ENCODE peak calls at places on chromosomes 6 and 20, in seven cellular contexts. U, I, Y, L, H, B and Z are unnamed samples.
A peak's percentile ranks its signal among the peaks of the same experiment; 100 is the strongest.

GRCh38 chr20:25437153-25437581 is 29.7 kb downstream of the GINS1 start:
- DNase-seq in U (no peak), I (peak; percentile 16), Y (no peak), L (no peak), H (peak; percentile 66), B (no peak), Z (no peak)

GRCh38 chr6:104324305-104324704 is 535.4 kb downstream of the HACE1 start:
- DNase-seq in U (no peak), I (no peak), Y (no peak), L (no peak), H (no peak), B (no peak), Z (no peak)

GRCh38 chr6:62059898-62060297 is 226.1 kb downstream of the KHDRBS2 start:
- DNase-seq in U (no peak), I (no peak), Y (no peak), L (no peak), H (no peak), B (no peak), Z (no peak)

GRCh38 chr6:34190504-34191122 is 44.7 kb upstream of the GRM4 start:
- DNase-seq in U (no peak), I (no peak), Y (no peak), L (no peak), H (no peak), B (peak; percentile 54), Z (no peak)

GRCh38 chr6:110415297-110415916 is at the start of gene DDO:
- DNase-seq in U (no peak), I (peak; percentile 48), Y (no peak), L (no peak), H (no peak), B (peak; percentile 75), Z (peak; percentile 86)

GRCh38 chr20:15632680-15633079 is 940.6 kb downstream of the KIF16B start:
- DNase-seq in U (no peak), I (no peak), Y (no peak), L (no peak), H (no peak), B (no peak), Z (no peak)

GRCh38 chr6:16770701-16771569 is 9.7 kb upstream of the ATXN1 start:
- DNase-seq in U (peak; percentile 68), I (peak; percentile 65), Y (peak; percentile 83), L (peak; percentile 77), H (peak; percentile 85), B (peak; percentile 91), Z (peak; percentile 80)

GRCh38 chr6:137417411-137417810 is 76.8 kb downstream of the OLIG3 start:
- DNase-seq in U (no peak), I (no peak), Y (no peak), L (no peak), H (no peak), B (no peak), Z (no peak)

GRCh38 chr6:142542704-142543233 is 241.0 kb downstream of the ADGRG6 start:
- DNase-seq in U (peak; percentile 36), I (peak; percentile 79), Y (peak; percentile 60), L (peak; percentile 18), H (no peak), B (no peak), Z (peak; percentile 29)

GRCh38 chr6:111774346-111774703 is 98.9 kb downstream of the FYN start:
- DNase-seq in U (no peak), I (no peak), Y (no peak), L (no peak), H (no peak), B (no peak), Z (no peak)

GRCh38 chr6:89575562-89575960 is 63.0 kb downstream of the LYRM2 start:
- DNase-seq in U (no peak), I (no peak), Y (no peak), L (no peak), H (no peak), B (no peak), Z (no peak)

GRCh38 chr20:17616480-17617211 is 46.8 kb downstream of the DSTN start:
- DNase-seq in U (no peak), I (no peak), Y (no peak), L (peak; percentile 13), H (no peak), B (peak; percentile 61), Z (no peak)

GRCh38 chr20:62900692-62901584 is 25.4 kb downstream of the DIDO1 start:
- DNase-seq in U (no peak), I (no peak), Y (peak; percentile 49), L (no peak), H (peak; percentile 42), B (no peak), Z (no peak)

GRCh38 chr6:27553123-27553904 is 80.4 kb upstream of the ZNF184 start:
- DNase-seq in U (no peak), I (peak; percentile 31), Y (peak; percentile 86), L (no peak), H (peak; percentile 68), B (no peak), Z (no peak)

GRCh38 chr20:33669873-33670640 is 3.3 kb downstream of the ACTL10 start:
- DNase-seq in U (no peak), I (no peak), Y (no peak), L (no peak), H (no peak), B (no peak), Z (no peak)

GRCh38 chr20:20364016-20364746 is 3.7 kb upstream of the INSM1 start:
- DNase-seq in U (no peak), I (no peak), Y (no peak), L (no peak), H (peak; percentile 83), B (no peak), Z (no peak)

GRCh38 chr20:31602779-31603441 is 2.2 kb upstream of the ID1 start:
- DNase-seq in U (peak; percentile 72), I (peak; percentile 90), Y (peak; percentile 83), L (no peak), H (no peak), B (no peak), Z (no peak)

GRCh38 chr6:93828553-93828952 is 409.2 kb upstream of the EPHA7 start:
- DNase-seq in U (no peak), I (no peak), Y (no peak), L (no peak), H (no peak), B (no peak), Z (no peak)

GRCh38 chr6:41715779-41716515 is 19.5 kb downstream of the TFEB start:
- DNase-seq in U (no peak), I (no peak), Y (no peak), L (no peak), H (no peak), B (no peak), Z (no peak)

GRCh38 chr6:139291813-139292619 is at the start of gene TXLNB:
- DNase-seq in U (peak; percentile 6), I (peak; percentile 85), Y (no peak), L (peak; percentile 90), H (peak; percentile 57), B (peak; percentile 79), Z (peak; percentile 84)

GRCh38 chr6:139288496-139289040 is 3.2 kb downstream of the TXLNB start:
- DNase-seq in U (no peak), I (no peak), Y (no peak), L (no peak), H (no peak), B (no peak), Z (peak; percentile 28)

GRCh38 chr6:139287868-139288267 is 3.9 kb downstream of the TXLNB start:
- DNase-seq in U (no peak), I (no peak), Y (no peak), L (no peak), H (no peak), B (no peak), Z (no peak)

GRCh38 chr6:139289233-139289632 is 2.6 kb downstream of the TXLNB start:
- DNase-seq in U (no peak), I (no peak), Y (no peak), L (no peak), H (no peak), B (no peak), Z (no peak)

DNA sequence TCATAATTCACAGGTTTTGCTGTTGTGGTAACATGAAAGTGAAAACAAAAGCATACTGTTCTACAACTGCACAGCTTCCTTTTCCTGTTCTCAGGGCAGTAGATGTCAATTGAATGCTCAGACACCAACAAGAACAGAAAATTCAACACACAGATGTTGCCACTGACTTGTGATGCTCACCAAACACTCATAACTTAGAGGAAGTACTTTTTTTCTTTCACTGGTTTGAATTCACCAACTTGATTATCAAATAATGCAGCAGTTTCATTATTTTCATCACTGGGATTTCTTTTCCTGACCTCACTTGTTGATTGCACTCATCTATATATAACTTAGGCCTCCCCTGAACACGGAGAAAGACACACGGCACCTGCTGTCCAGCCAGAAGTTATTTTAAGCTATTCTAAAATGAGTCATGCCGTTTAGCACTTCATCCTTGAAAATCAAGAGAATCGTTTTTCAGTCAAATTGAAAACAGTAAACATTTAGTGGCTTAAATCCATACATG is 957 bp downstream of the TXLNB start:
- DNase-seq in U (no peak), I (peak; percentile 71), Y (no peak), L (peak; percentile 43), H (no peak), B (no peak), Z (no peak)
- H3K4me1 ChIP-seq in U (peaks cover 5% of the 10 kb centered on the region), I (peaks cover 17% of the 10 kb centered on the region), Y (no peaks in the 10 kb centered on the region), L (peaks cover 16% of the 10 kb centered on the region), H (peaks cover 12% of the 10 kb centered on the region), B (peaks cover 29% of the 10 kb centered on the region), Z (peaks cover 57% of the 10 kb centered on the region)

GRCh38 chr6:51842487-51843469 is 244.6 kb downstream of the PKHD1 start:
- DNase-seq in U (no peak), I (no peak), Y (no peak), L (no peak), H (peak; percentile 71), B (no peak), Z (no peak)
- H3K27ac ChIP-seq in U (no peak overlapping the region), I (no peak overlapping the region), Y (no peak overlapping the region), L (no peak overlapping the region), H (peak overlapping the region; percentile 60), B (no peak overlapping the region), Z (no peak overlapping the region)

DNA sequence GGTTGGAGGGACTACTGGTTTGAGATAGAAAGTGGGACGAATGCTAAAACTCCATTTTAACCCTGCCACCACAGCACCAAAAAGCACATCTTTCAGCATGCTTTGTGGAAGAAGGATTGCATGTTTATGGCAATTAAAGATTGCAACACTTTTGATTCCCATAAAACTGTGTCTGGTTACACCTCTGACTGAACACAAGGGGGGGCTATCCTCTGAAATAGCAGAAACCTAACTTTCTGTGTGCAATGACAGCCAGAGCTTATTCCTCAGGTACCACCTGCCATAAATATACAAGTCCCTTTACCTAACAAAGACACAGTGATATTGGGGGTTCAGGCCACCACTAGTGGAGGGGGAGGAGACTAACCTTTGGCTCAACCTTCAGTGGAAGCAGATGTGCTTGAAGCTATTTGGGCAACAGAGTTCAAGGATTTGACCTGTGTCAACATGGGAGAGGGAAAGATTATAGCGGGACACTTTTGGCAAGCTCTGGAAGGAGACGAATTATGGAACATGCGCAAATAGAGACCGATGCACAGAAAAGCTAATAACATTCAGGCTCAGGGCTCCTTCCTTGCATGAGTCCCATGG is 9.6 kb upstream of the PLG start:
- DNase-seq in U (no peak), I (no peak), Y (peak; percentile 2), L (no peak), H (no peak), B (no peak), Z (no peak)
- TF ChIP-seq CTCF in U (peak; percentile 44), I (no peak), Y (no peak), L (no peak), H (peak; percentile 51), B (no peak), Z (no peak)

GRCh38 chr20:36549628-36549941 is 8.3 kb downstream of the MYL9 start:
- DNase-seq in U (no peak), I (no peak), Y (no peak), L (no peak), H (no peak), B (no peak), Z (no peak)
- H3K4me1 ChIP-seq in U (no peaks in the 10 kb centered on the region), I (peaks cover 6% of the 10 kb centered on the region), Y (no peaks in the 10 kb centered on the region), L (no peaks in the 10 kb centered on the region), H (no peaks in the 10 kb centered on the region), B (peaks cover 4% of the 10 kb centered on the region), Z (peaks cover 69% of the 10 kb centered on the region)